ENCODE peak calls at places on chromosomes 13 and 19, in ten cellular contexts. O, E, X, Q, D, C, N, A, B and F are unnamed samples.

GRCh38 chr13:27264648-27265047 is 6.0 kb upstream of the RASL11A start:
- DNase-seq in O (no peak), E (no peak), X (no peak), Q (no peak), D (no peak), C (no peak), N (no peak), A (peak; percentile 60), B (no peak), F (no peak)

GRCh38 chr13:47287291-47287751 is 390.5 kb upstream of the HTR2A start:
- DNase-seq in O (peak; percentile 78), E (no peak), X (no peak), Q (no peak), D (no peak), C (no peak), N (no peak), A (peak; percentile 67), B (peak; percentile 47), F (no peak)

GRCh38 chr13:94646904-94647303 is 45.2 kb downstream of the GPR180 start:
- DNase-seq in O (no peak), E (no peak), X (no peak), Q (no peak), D (no peak), C (no peak), N (no peak), A (no peak), B (no peak), F (no peak)

GRCh38 chr13:60538566-60538965 is 141.5 kb downstream of the TDRD3 start:
- DNase-seq in O (peak; percentile 19), E (no peak), X (no peak), Q (no peak), D (no peak), C (no peak), N (no peak), A (no peak), B (peak; percentile 42), F (no peak)

GRCh38 chr19:51637362-51637978 is 7.3 kb upstream of the SIGLEC5 start:
- DNase-seq in O (peak; percentile 55), E (no peak), X (no peak), Q (no peak), D (no peak), C (no peak), N (no peak), A (peak; percentile 13), B (peak; percentile 13), F (no peak)

GRCh38 chr19:49497047-49497789 is 984 bp downstream of the RPS11 start:
- DNase-seq in O (peak; percentile 65), E (no peak), X (no peak), Q (peak; percentile 61), D (no peak), C (peak; percentile 64), N (peak; percentile 77), A (peak; percentile 64), B (no peak), F (peak; percentile 54)

GRCh38 chr13:68523838-68524424 is 1293.8 kb upstream of the PCDH9 start:
- DNase-seq in O (no peak), E (no peak), X (no peak), Q (no peak), D (no peak), C (no peak), N (no peak), A (no peak), B (no peak), F (no peak)

GRCh38 chr19:31513841-31514240 is 164.6 kb upstream of the TSHZ3 start:
- DNase-seq in O (no peak), E (no peak), X (no peak), Q (no peak), D (no peak), C (no peak), N (no peak), A (no peak), B (no peak), F (no peak)

GRCh38 chr19:4454952-4455738 is 2.4 kb downstream of the UBXN6 start:
- DNase-seq in O (no peak), E (no peak), X (no peak), Q (no peak), D (peak; percentile 75), C (no peak), N (no peak), A (peak; percentile 51), B (no peak), F (no peak)

GRCh38 chr13:23134542-23134941 is 46.2 kb upstream of the SGCG start:
- DNase-seq in O (no peak), E (no peak), X (no peak), Q (no peak), D (no peak), C (no peak), N (no peak), A (no peak), B (no peak), F (no peak)

GRCh38 chr13:59166174-59166573 is 997.6 kb downstream of the DIAPH3 start:
- DNase-seq in O (no peak), E (no peak), X (no peak), Q (no peak), D (no peak), C (no peak), N (no peak), A (no peak), B (no peak), F (no peak)

GRCh38 chr13:33052446-33052845 is 36.2 kb downstream of the KL start:
- DNase-seq in O (no peak), E (no peak), X (no peak), Q (no peak), D (no peak), C (no peak), N (no peak), A (no peak), B (no peak), F (no peak)

GRCh38 chr13:97948041-97948440 is 5.4 kb upstream of the IPO5 start:
- DNase-seq in O (peak; percentile 65), E (no peak), X (no peak), Q (no peak), D (no peak), C (no peak), N (no peak), A (no peak), B (peak; percentile 72), F (no peak)

GRCh38 chr19:15265849-15266248 is 33.6 kb upstream of the EPHX3 start:
- DNase-seq in O (peak; percentile 76), E (peak; percentile 92), X (no peak), Q (no peak), D (peak; percentile 95), C (peak; percentile 90), N (no peak), A (peak; percentile 99), B (peak; percentile 96), F (no peak)

GRCh38 chr13:21011378-21011777 is 50.0 kb downstream of the LATS2 start:
- DNase-seq in O (no peak), E (no peak), X (no peak), Q (no peak), D (no peak), C (no peak), N (no peak), A (no peak), B (no peak), F (no peak)

GRCh38 chr19:15264933-15265206 is 32.6 kb upstream of the EPHX3 start:
- DNase-seq in O (no peak), E (no peak), X (no peak), Q (no peak), D (no peak), C (no peak), N (no peak), A (no peak), B (no peak), F (no peak)

GRCh38 chr13:84433024-84433423 is 550.8 kb upstream of the SLITRK1 start:
- DNase-seq in O (no peak), E (no peak), X (no peak), Q (no peak), D (no peak), C (no peak), N (no peak), A (peak; percentile 91), B (peak; percentile 76), F (no peak)

GRCh38 chr19:39172700-39173501 is 23.9 kb upstream of the NCCRP1 start:
- DNase-seq in O (no peak), E (no peak), X (no peak), Q (no peak), D (no peak), C (no peak), N (no peak), A (no peak), B (no peak), F (no peak)

GRCh38 chr13:110036060-110036459 is 249.7 kb upstream of the IRS2 start:
- DNase-seq in O (no peak), E (no peak), X (no peak), Q (no peak), D (no peak), C (no peak), N (no peak), A (no peak), B (no peak), F (no peak)

GRCh38 chr19:35843676-35844481 is 8.4 kb downstream of the NPHS1 start:
- DNase-seq in O (no peak), E (no peak), X (no peak), Q (no peak), D (no peak), C (no peak), N (no peak), A (no peak), B (no peak), F (peak; percentile 43)

GRCh38 chr13:111486331-111486730 is 165.9 kb downstream of the TEX29 start:
- DNase-seq in O (no peak), E (no peak), X (no peak), Q (no peak), D (no peak), C (no peak), N (no peak), A (no peak), B (no peak), F (no peak)

GRCh38 chr19:52270266-52270885 is 989 bp downstream of the ZNF766 start:
- DNase-seq in O (no peak), E (no peak), X (peak; percentile 16), Q (no peak), D (no peak), C (no peak), N (no peak), A (peak; percentile 29), B (peak; percentile 15), F (peak; percentile 30)

GRCh38 chr19:50205681-50206138 is 2.3 kb downstream of the MYH14 start:
- DNase-seq in O (no peak), E (no peak), X (no peak), Q (no peak), D (no peak), C (no peak), N (no peak), A (no peak), B (no peak), F (no peak)

GRCh38 chr13:99265823-99266426 is 7.7 kb upstream of the GPR18 start:
- DNase-seq in O (peak; percentile 61), E (no peak), X (no peak), Q (no peak), D (no peak), C (no peak), N (no peak), A (peak; percentile 49), B (peak; percentile 52), F (no peak)

GRCh38 chr13:35889560-35889959 is 241.6 kb downstream of the DCLK1 start:
- DNase-seq in O (peak; percentile 24), E (no peak), X (no peak), Q (no peak), D (no peak), C (no peak), N (no peak), A (no peak), B (no peak), F (no peak)

GRCh38 chr13:49932868-49933267 is 3.3 kb downstream of the SPRYD7 start:
- DNase-seq in O (no peak), E (no peak), X (no peak), Q (no peak), D (no peak), C (no peak), N (no peak), A (no peak), B (no peak), F (no peak)

GRCh38 chr19:36041831-36042230 is 9.2 kb upstream of the CLIP3 start:
- DNase-seq in O (peak; percentile 9), E (no peak), X (no peak), Q (no peak), D (peak; percentile 63), C (no peak), N (no peak), A (peak; percentile 44), B (no peak), F (no peak)